ENCODE peak calls at places on chromosomes 1 and 21, in eight cellular contexts. P, M, T, C, H, B, X and G are unnamed samples.

GRCh38 chr1:23436520-23437354 is 12.2 kb upstream of the TCEA3 start:
- DNase-seq in P (no peak), M (no peak), T (no peak), C (no peak), H (peak), B (no peak), X (no peak), G (peak)

GRCh38 chr1:36322786-36323635 is 434 bp downstream of the EVA1B start:
- DNase-seq in P (peak), M (peak), T (no peak), C (no peak), H (peak), B (peak), X (no peak), G (no peak)

GRCh38 chr1:247487057-247487456 is 29.2 kb upstream of the OR2B11 start:
- DNase-seq in P (peak), M (peak), T (no peak), C (peak), H (peak), B (peak), X (peak), G (no peak)

GRCh38 chr1:71640131-71640530 is 559.3 kb upstream of the ZRANB2 start:
- DNase-seq in P (no peak), M (no peak), T (no peak), C (no peak), H (no peak), B (no peak), X (no peak), G (no peak)

GRCh38 chr1:96234299-96234698 is 487.3 kb upstream of the PTBP2 start:
- DNase-seq in P (no peak), M (peak), T (peak), C (no peak), H (no peak), B (peak), X (peak), G (no peak)

GRCh38 chr1:248858096-248858890 is 592 bp downstream of the ZNF692 start:
- DNase-seq in P (peak), M (peak), T (peak), C (peak), H (peak), B (peak), X (peak), G (peak)

GRCh38 chr1:241022366-241022765 is 334.6 kb downstream of the RGS7 start:
- DNase-seq in P (no peak), M (peak), T (no peak), C (no peak), H (no peak), B (no peak), X (peak), G (no peak)

GRCh38 chr1:40818264-40818961 is 34.8 kb downstream of the KCNQ4 start:
- DNase-seq in P (peak), M (no peak), T (peak), C (peak), H (peak), B (peak), X (no peak), G (peak)

GRCh38 chr1:170619167-170620030 is 44.5 kb upstream of the PRRX1 start:
- DNase-seq in P (no peak), M (peak), T (peak), C (no peak), H (no peak), B (no peak), X (peak), G (no peak)

GRCh38 chr1:9351654-9352271 is 59.1 kb downstream of the SPSB1 start:
- DNase-seq in P (peak), M (no peak), T (no peak), C (no peak), H (no peak), B (no peak), X (peak), G (no peak)

GRCh38 chr1:226730826-226731225 is 8.3 kb downstream of the ITPKB start:
- DNase-seq in P (no peak), M (no peak), T (no peak), C (no peak), H (peak), B (no peak), X (no peak), G (no peak)

GRCh38 chr1:62381831-62382505 is 54.9 kb upstream of the USP1 start:
- DNase-seq in P (no peak), M (no peak), T (no peak), C (no peak), H (no peak), B (no peak), X (no peak), G (no peak)

GRCh38 chr1:203342192-203342940 is 8.6 kb downstream of the FMOD start:
- DNase-seq in P (peak), M (peak), T (peak), C (peak), H (peak), B (peak), X (peak), G (peak)

GRCh38 chr1:162091681-162092524 is 22.4 kb downstream of the NOS1AP start:
- DNase-seq in P (no peak), M (no peak), T (no peak), C (no peak), H (peak), B (no peak), X (peak), G (no peak)

GRCh38 chr1:210104103-210104502 is 128.5 kb upstream of the SERTAD4 start:
- DNase-seq in P (no peak), M (no peak), T (no peak), C (no peak), H (no peak), B (no peak), X (no peak), G (no peak)

GRCh38 chr1:24481098-24481497 is 21.5 kb upstream of the RCAN3 start:
- DNase-seq in P (no peak), M (no peak), T (no peak), C (peak), H (no peak), B (no peak), X (no peak), G (peak)

GRCh38 chr1:221268295-221268694 is 389.1 kb downstream of the HLX start:
- DNase-seq in P (peak), M (peak), T (no peak), C (no peak), H (no peak), B (peak), X (peak), G (no peak)

GRCh38 chr1:201538618-201539551 is at the start of gene NAV1:
- DNase-seq in P (peak), M (peak), T (peak), C (no peak), H (peak), B (peak), X (peak), G (peak)

GRCh38 chr21:16358021-16358420 is 628.2 kb downstream of the USP25 start:
- DNase-seq in P (no peak), M (no peak), T (no peak), C (no peak), H (no peak), B (peak), X (no peak), G (no peak)

GRCh38 chr1:60118119-60118518 is 44.5 kb upstream of the C1orf87 start:
- DNase-seq in P (no peak), M (no peak), T (no peak), C (no peak), H (no peak), B (no peak), X (no peak), G (no peak)

GRCh38 chr1:2294661-2295060 is 66.5 kb downstream of the SKI start:
- DNase-seq in P (no peak), M (no peak), T (no peak), C (no peak), H (no peak), B (no peak), X (no peak), G (no peak)

GRCh38 chr1:214638997-214639396 is 36.0 kb downstream of the CENPF start:
- DNase-seq in P (no peak), M (peak), T (no peak), C (no peak), H (no peak), B (no peak), X (no peak), G (no peak)

GRCh38 chr1:54053745-54054437 is 483 bp downstream of the TCEANC2 start:
- DNase-seq in P (peak), M (peak), T (no peak), C (no peak), H (peak), B (peak), X (peak), G (no peak)

DNA sequence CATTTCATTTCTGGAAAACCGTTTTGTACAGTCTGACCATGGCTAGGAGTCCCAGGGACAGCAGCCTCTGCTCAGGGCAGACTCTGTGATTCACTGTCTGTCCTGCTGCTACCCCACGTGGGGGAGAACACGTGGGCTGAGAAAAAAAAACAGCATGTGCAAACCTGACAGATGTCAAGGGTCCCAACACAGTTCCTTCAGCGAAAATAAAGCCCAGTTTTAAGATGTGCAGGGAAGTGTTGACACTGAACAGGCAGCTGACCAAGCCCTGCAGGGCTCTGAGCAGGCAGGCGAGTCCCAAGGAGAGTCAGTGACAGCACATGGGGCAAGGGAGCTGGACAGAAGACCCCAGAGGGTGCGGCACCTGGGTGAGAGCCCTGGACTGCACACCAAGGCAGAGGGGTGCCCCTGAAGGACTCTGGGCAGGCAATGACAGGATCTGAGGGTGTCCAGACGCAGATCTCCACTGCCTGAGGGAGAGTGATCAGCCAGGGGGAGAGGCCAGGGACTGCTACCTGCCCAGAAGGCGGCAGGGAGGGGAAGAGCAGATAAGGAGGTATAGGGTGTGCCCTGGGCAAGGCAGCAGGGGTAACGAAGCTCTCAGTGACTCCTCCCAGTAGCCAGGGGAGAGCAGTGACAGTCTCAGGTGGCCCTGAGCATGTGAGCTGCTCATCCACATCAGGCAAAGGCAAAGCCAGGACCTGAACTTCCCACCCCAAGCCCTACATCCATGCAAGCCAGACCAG is 5.1 kb upstream of the SPATC1L start:
- DNase-seq in P (peak), M (peak), T (no peak), C (no peak), H (no peak), B (peak), X (no peak), G (peak)
- H3K27ac ChIP-seq in P (no peak), M (no peak), T (no peak), C (no peak), H (peak), B (no peak), X (peak), G (peak)

GRCh38 chr1:37680933-37681332 is 11.4 kb upstream of the CDCA8 start:
- DNase-seq in P (no peak), M (no peak), T (no peak), C (no peak), H (no peak), B (no peak), X (no peak), G (no peak)

GRCh38 chr1:37685722-37686121 is 6.6 kb upstream of the CDCA8 start:
- DNase-seq in P (no peak), M (no peak), T (no peak), C (no peak), H (no peak), B (no peak), X (no peak), G (no peak)

GRCh38 chr1:37676281-37677243 is 15.8 kb upstream of the CDCA8 start:
- DNase-seq in P (no peak), M (no peak), T (no peak), C (peak), H (no peak), B (no peak), X (no peak), G (no peak)

GRCh38 chr1:37677808-37678207 is 14.5 kb upstream of the CDCA8 start:
- DNase-seq in P (no peak), M (no peak), T (no peak), C (peak), H (no peak), B (no peak), X (no peak), G (no peak)

GRCh38 chr1:37682334-37682987 is 9.9 kb upstream of the CDCA8 start:
- DNase-seq in P (peak), M (peak), T (peak), C (peak), H (peak), B (peak), X (peak), G (peak)
- H3K4me3 ChIP-seq in P (no peak), M (no peak), T (no peak), C (no peak), H (no peak), B (no peak), X (no peak), G (no peak)

DNA sequence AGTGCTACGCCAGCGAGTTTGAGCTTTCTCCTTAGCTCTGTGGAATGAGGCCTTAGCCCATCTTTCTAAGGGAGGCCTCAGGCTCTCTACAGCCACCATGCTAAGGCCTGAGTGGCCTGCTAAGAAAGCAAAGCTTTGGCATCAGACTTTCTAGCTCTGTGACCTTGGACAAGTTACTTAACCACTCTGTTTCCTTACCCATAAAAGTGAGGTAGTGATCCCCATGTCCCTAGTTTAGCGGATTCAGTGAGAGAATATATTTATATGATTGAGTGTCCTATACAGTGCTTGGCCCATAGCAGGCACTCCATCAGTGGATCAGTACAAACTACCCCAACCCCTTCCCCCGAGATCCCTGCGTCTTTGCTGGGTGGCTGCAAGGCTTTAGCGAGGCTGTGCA is 4.0 kb downstream of the POGK start:
- DNase-seq in P (no peak), M (no peak), T (no peak), C (no peak), H (no peak), B (no peak), X (no peak), G (no peak)
- H3K27ac ChIP-seq in P (peak), M (no peak), T (peak), C (no peak), H (no peak), B (no peak), X (no peak), G (peak)

GRCh38 chr1:232951605-232952004 is 1.2 kb downstream of the NTPCR start:
- DNase-seq in P (no peak), M (no peak), T (no peak), C (no peak), H (no peak), B (no peak), X (no peak), G (no peak)
- H3K4me3 ChIP-seq in P (peak), M (peak), T (no peak), C (peak), H (peak), B (no peak), X (peak), G (no peak)

GRCh38 chr21:43189936-43190335 is 21.1 kb downstream of the CRYAA start:
- DNase-seq in P (peak), M (no peak), T (no peak), C (no peak), H (no peak), B (no peak), X (no peak), G (no peak)

GRCh38 chr21:43190544-43191340 is 21.9 kb downstream of the CRYAA start:
- DNase-seq in P (peak), M (no peak), T (no peak), C (no peak), H (no peak), B (no peak), X (no peak), G (peak)

GRCh38 chr21:43188181-43188580 is 19.4 kb downstream of the CRYAA start:
- DNase-seq in P (no peak), M (no peak), T (no peak), C (no peak), H (no peak), B (no peak), X (no peak), G (no peak)

GRCh38 chr21:43188712-43189151 is 19.9 kb downstream of the CRYAA start:
- DNase-seq in P (peak), M (no peak), T (peak), C (peak), H (no peak), B (no peak), X (no peak), G (peak)

GRCh38 chr21:43187715-43188114 is 18.9 kb downstream of the CRYAA start:
- DNase-seq in P (peak), M (no peak), T (no peak), C (no peak), H (no peak), B (no peak), X (no peak), G (peak)
- H3K27ac ChIP-seq in P (no peak), M (no peak), T (no peak), C (no peak), H (no peak), B (no peak), X (no peak), G (no peak)

GRCh38 chr21:38809170-38809878 is 3.6 kb downstream of the ETS2 start:
- DNase-seq in P (no peak), M (no peak), T (no peak), C (peak), H (no peak), B (no peak), X (no peak), G (no peak)

GRCh38 chr21:38811257-38811656 is 5.5 kb downstream of the ETS2 start:
- DNase-seq in P (peak), M (peak), T (no peak), C (no peak), H (peak), B (peak), X (peak), G (no peak)

GRCh38 chr21:38813143-38813542 is 7.4 kb downstream of the ETS2 start:
- DNase-seq in P (no peak), M (no peak), T (no peak), C (no peak), H (peak), B (no peak), X (no peak), G (no peak)

GRCh38 chr21:38810034-38810825 is 4.5 kb downstream of the ETS2 start:
- DNase-seq in P (no peak), M (no peak), T (no peak), C (no peak), H (no peak), B (no peak), X (no peak), G (no peak)

DNA sequence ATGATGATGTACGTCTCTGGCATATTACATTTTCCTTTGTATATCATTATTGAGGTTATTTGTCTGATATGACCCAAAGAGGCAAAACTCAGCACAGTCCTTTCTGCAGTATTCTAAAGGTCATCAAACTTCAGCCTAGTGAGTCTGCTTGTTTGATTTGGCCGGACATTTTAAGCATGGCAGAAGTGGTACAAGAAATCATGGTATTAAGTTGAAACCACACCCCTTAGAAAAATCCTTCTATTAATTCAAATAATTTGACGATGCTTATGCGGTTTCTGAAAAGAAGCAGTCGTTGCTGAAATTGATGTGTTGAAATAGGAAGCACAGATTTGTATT is 5.1 kb downstream of the ETS2 start:
- DNase-seq in P (no peak), M (no peak), T (no peak), C (no peak), H (no peak), B (peak), X (no peak), G (no peak)
- H3K4me3 ChIP-seq in P (peak), M (no peak), T (no peak), C (no peak), H (peak), B (no peak), X (peak), G (no peak)